ENCODE peak calls at places on chromosomes 2 and 18, in five cellular contexts. Y is K562, I is GM12878, K is HepG2, H is SK-N-SH. L is an unnamed sample. For H3K9me3, the result is how much of the 10 kb centered on the place peaks cover.

GRCh38 chr2:232133078-232133477 is 171.6 kb downstream of the DIS3L2 start:
- DNase-seq in H (no peak), K (peak), Y (no peak), I (no peak), L (no peak)

GRCh38 chr2:209525336-209525735 is 101.5 kb downstream of the MAP2 start:
- DNase-seq in K (no peak), H (no peak), I (no peak), Y (no peak), L (no peak)

GRCh38 chr2:31318360-31319336 is 84.7 kb downstream of the EHD3 start:
- DNase-seq in Y (no peak), K (no peak), I (peak), H (no peak), L (no peak)

GRCh38 chr2:1651131-1652066 is 92.9 kb downstream of the PXDN start:
- DNase-seq in Y (no peak), K (no peak), I (no peak), H (no peak), L (no peak)

GRCh38 chr18:4251873-4252272 is 203.2 kb downstream of the DLGAP1 start:
- DNase-seq in I (no peak), H (no peak), K (no peak), Y (no peak), L (no peak)

GRCh38 chr2:180644709-180645108 is 335.7 kb upstream of the UBE2E3 start:
- DNase-seq in Y (no peak), K (no peak), H (no peak), I (no peak), L (no peak)

GRCh38 chr2:201579536-201579935 is 63.8 kb downstream of the TMEM237 start:
- DNase-seq in H (no peak), I (no peak), K (no peak), Y (no peak), L (no peak)

GRCh38 chr2:164141271-164141670 is 405.5 kb upstream of the FIGN start:
- DNase-seq in H (no peak), Y (no peak), K (no peak), I (no peak), L (no peak)

GRCh38 chr2:134261398-134262131 is 7.7 kb downstream of the MGAT5 start:
- DNase-seq in K (no peak), H (no peak), I (no peak), Y (no peak), L (no peak)

GRCh38 chr2:112906276-112906675 is 4.7 kb upstream of the IL37 start:
- DNase-seq in H (no peak), K (no peak), I (no peak), Y (no peak), L (no peak)

GRCh38 chr18:58364867-58365533 is 263.9 kb downstream of the ALPK2 start:
- DNase-seq in K (no peak), I (no peak), Y (no peak), H (no peak), L (no peak)

GRCh38 chr2:101829018-101829396 is 131.5 kb downstream of the MAP4K4 start:
- DNase-seq in K (no peak), Y (no peak), H (no peak), I (no peak), L (no peak)

GRCh38 chr2:10620481-10620880 is 69.3 kb downstream of the NOL10 start:
- DNase-seq in Y (no peak), H (no peak), K (no peak), I (no peak), L (no peak)

GRCh38 chr18:56632070-56633022 is 6.0 kb downstream of the TXNL1 start:
- DNase-seq in H (no peak), K (no peak), I (no peak), Y (no peak), L (no peak)

GRCh38 chr2:71385008-71385407 is 53.4 kb downstream of the ZNF638 start:
- DNase-seq in K (no peak), H (no peak), I (no peak), Y (no peak), L (no peak)

GRCh38 chr2:150911766-150912280 is 349.8 kb downstream of the RBM43 start:
- DNase-seq in K (peak), Y (no peak), I (no peak), H (no peak), L (no peak)

GRCh38 chr2:101518470-101519172 is 43.7 kb upstream of the RFX8 start:
- DNase-seq in I (no peak), H (peak), K (peak), Y (peak), L (peak)

GRCh38 chr2:190849774-190850173 is 30.8 kb upstream of the GLS start:
- DNase-seq in H (no peak), K (no peak), Y (no peak), I (no peak), L (no peak)

GRCh38 chr2:27638709-27639108 is 9.9 kb downstream of the GPN1 start:
- DNase-seq in I (no peak), K (no peak), Y (no peak), H (no peak), L (no peak)

GRCh38 chr2:154698238-154698788 is at the start of gene KCNJ3:
- DNase-seq in H (peak), I (no peak), Y (no peak), K (no peak), L (no peak)

GRCh38 chr18:58400337-58400885 is 228.5 kb downstream of the ALPK2 start:
- DNase-seq in Y (no peak), K (no peak), I (no peak), H (no peak), L (no peak)

GRCh38 chr2:130930740-130931659 is 94.3 kb downstream of the ARHGEF4 start:
- DNase-seq in H (no peak), K (no peak), I (no peak), Y (no peak), L (no peak)

GRCh38 chr2:206526416-206526815 is 83.1 kb downstream of the ADAM23 start:
- DNase-seq in I (no peak), Y (no peak), H (no peak), K (no peak), L (no peak)

GRCh38 chr2:27715318-27716165 is 51.9 kb downstream of the SLC4A1AP start:
- DNase-seq in K (no peak), H (peak), Y (no peak), I (no peak), L (no peak)

GRCh38 chr2:118856330-118856977 is 9.0 kb upstream of the EN1 start:
- DNase-seq in I (no peak), H (peak), K (no peak), Y (no peak), L (no peak)

GRCh38 chr2:164735309-164735919 is 106.2 kb downstream of the COBLL1 start:
- DNase-seq in K (no peak), H (no peak), Y (no peak), I (no peak), L (no peak)

GRCh38 chr2:121454549-121455090 is 76.1 kb upstream of the RNU4ATAC start:
- DNase-seq in Y (no peak), K (no peak), H (no peak), I (no peak), L (no peak)

GRCh38 chr2:50769416-50769815 is 262.5 kb downstream of the NRXN1 start:
- DNase-seq in I (no peak), H (no peak), Y (no peak), K (no peak), L (no peak)

DNA sequence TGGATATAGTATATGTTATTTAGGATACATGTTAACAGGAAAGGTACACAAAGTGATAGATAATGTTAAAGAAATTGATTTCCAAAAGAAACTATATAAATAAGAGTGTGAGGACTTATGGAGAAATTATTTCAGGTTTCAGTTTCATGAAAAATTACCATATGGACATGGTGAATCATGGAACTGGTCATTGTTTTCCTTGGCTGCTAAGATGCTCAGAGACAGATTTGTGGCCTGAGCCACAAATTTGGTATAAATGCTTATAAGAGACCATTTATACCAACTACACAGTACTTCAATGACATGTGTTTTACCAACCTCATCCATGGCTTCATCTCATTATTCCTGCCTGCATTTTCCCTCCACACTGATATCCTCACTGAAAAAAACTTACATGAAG is 188.1 kb downstream of the FMNL2 start:
- DNase-seq in I (no peak), Y (no peak), K (no peak), H (no peak), L (no peak)
- H3K9me3 ChIP-seq in I (under half), Y (under half), K (under half), H (under half), L (under half)

DNA sequence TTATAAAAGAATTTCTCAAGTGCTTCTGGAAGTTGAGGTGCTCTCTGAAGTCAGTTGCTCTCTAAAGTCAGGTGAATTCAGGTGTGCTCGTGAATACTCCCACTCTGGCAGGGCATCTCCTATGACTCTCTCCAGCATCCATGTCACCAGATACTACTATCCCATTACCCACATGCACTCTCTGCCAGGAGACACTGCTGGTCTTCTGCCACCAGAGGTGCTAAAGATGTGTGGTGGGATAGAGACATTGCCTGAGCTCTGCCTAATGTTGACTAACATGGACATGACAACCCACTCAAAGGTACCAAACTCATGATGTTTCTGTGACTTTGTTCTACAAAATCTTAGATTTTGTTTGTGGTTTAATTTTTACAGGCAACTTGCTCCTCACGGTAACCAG is 106.4 kb upstream of the HNRNPA3 start:
- DNase-seq in K (peak), H (peak), Y (peak), I (no peak), L (peak)
- TF ChIP-seq ZBTB33 in K (no peak), H (no peak), Y (no peak), I (no peak), L (no peak)

GRCh38 chr2:62205554-62205953 is 9.6 kb downstream of the B3GNT2 start:
- DNase-seq in Y (no peak), H (no peak), K (no peak), I (no peak), L (no peak)
- H3K9me3 ChIP-seq in Y (under half), H (under half), K (under half), I (under half), L (under half)

DNA sequence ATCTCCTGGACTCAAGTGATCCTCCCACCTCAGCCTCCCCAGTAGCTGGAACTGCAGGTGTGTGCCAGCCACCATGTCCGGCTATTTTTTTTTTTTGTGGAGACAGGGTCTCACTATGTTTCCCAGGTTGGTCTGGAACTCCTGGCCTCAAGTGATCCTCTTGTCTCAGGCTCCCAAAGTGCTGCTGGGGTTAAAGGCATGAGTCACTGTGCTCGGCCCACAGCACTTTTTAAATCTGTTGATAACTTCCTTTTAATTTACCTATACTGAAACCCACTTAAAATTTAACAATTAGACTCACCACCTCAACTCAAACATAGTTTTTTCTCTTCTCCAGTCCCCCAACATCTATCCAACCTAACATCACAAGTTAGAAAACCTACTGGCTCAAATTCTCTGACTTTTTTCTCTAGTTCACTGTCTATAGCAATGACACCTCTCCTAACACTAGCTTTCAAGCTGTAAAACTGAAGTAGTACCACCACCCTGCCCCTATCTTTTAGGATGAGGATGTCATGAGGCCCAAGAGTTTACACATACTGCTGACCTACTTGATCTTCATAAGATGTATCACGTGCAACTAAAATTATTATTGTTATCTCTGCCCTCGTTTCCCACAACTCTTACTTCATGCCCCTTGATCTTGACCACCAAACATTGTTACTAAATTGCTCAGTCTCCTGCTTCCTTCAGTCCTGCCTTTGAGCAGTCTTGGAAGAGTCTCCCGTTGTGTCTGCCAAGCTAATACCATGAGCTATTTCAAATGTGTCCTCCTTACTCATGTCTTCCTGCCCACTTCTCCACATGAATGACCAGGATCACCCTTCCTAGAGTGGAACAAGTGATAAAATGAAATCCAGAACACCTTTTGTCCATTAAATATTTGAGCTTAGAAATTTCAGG is 142.3 kb upstream of the ZFP36L2 start:
- DNase-seq in H (no peak), K (no peak), I (no peak), Y (no peak), L (no peak)
- TF ChIP-seq ZBTB33 in H (no peak), K (no peak), I (no peak), Y (no peak), L (no peak)

DNA sequence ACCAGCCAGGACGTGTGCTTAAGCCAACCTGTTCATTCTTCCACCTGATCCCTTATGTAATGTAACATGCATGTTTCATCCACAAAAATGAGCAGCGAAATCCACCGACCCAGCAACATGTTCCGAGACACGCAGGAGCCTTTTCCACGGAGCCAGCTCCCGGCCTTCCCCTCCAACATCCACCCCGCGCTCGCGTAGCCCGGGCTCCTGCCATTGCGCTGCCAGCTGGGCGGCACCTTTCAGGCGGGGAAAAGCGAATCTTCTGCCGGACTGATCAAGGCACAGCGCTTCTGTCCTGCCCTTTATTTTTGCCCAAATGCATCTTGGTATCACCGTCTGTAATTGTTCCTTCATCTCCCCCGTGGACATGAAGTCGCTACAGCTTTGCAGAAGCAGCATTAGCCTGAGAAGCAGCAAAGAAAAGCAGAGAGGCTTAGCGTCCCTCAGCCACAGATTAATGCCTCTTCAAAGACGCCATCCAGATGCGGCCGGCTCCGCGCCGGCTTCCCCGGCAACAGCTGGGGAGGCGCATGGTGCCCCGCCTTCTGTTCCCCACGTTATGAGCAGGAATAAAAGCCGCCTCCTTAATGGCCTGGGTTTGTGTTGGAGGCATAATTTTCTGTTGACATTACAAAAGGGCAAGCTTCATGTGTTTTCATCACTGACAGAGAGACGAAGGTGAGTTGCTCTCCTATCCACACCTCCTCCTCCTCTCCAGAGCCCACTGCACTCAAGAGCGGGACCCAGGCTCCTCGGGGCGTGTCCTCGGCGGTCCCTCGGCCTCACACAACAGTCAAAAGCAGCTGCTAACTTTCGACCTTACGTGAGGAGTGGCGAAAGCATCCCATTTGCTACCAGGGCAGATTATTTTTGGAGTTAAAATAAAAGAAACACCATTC is 122.1 kb upstream of the SALL3 start:
- DNase-seq in I (no peak), Y (no peak), H (no peak), K (no peak), L (no peak)
- H3K9me3 ChIP-seq in I (under half), Y (under half), H (under half), K (under half), L (under half)

DNA sequence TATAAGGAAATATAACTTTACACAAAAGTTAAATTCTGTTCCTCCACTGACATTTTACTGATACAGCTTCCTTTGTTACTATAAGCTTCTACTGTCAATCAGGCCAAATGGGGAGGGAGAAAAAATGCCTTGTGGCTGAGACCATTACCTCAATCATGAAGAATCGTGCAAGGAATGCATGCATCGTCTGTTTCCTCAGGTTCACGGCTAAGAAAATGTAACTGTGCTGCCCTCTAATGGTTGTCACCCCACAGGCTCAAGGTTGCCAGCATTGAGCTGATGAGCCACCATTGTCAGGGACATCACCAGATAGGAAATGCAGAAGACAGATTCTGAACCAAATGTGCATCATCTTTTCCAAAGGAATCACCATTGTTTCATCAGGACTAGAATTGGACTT is 426.9 kb downstream of the CDH2 start:
- DNase-seq in I (no peak), K (peak), H (peak), Y (no peak), L (peak)
- TF ChIP-seq ZBTB33 in I (no peak), K (no peak), H (no peak), Y (no peak), L (no peak)

DNA sequence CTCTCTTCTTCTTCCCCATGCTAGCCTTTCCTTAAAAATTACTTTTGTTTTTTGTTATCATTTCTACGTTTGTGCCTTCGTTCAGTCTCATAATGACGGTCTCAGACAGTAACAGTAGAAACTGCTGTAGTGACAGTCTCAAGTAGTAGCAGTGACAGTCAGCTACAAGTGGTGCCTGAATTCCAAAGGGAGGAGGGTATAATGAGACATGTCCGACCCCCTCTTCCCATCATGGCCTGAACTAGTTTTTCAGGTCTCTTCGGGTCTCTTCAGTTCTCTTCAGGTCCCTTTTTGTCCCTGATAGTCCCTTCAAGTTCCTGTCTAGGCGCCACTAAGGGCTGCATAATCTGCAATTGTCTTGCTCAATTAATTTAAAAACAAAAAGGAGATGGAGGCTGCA is 12.6 kb downstream of the TMEM131 start:
- DNase-seq in K (no peak), Y (no peak), H (no peak), I (no peak), L (no peak)
- H3K9me3 ChIP-seq in K (under half), Y (under half), H (under half), I (under half), L (under half)

L was measured in HCT116.